ENCODE peak calls at places on chromosomes 6 and 20, in nine cellular contexts. Q, H, A, D, I, L, S, V and T are unnamed samples.

GRCh38 chr6:151240861-151241642 is 1.3 kb downstream of the AKAP12 start:
- DNase-seq in Q (no peak), H (peak), A (no peak), D (peak), I (peak), L (peak), S (no peak), V (peak), T (peak)

GRCh38 chr6:161301338-161301737 is 27.5 kb upstream of the AGPAT4 start:
- DNase-seq in Q (no peak), H (peak), A (no peak), D (peak), I (peak), L (no peak), S (no peak), V (peak), T (peak)

GRCh38 chr6:132070356-132070755 is 119.2 kb upstream of the CCN2 start:
- DNase-seq in Q (no peak), H (peak), A (no peak), D (no peak), I (no peak), L (peak), S (no peak), V (peak), T (no peak)

GRCh38 chr20:16801919-16802651 is 53.9 kb downstream of the OTOR start:
- DNase-seq in Q (no peak), H (peak), A (no peak), D (peak), I (peak), L (peak), S (peak), V (peak), T (peak)

GRCh38 chr20:2508631-2509467 is at the start of gene ZNF343:
- DNase-seq in Q (peak), H (peak), A (peak), D (peak), I (peak), L (peak), S (peak), V (peak), T (peak)

GRCh38 chr6:139109558-139109957 is 25.3 kb upstream of the HECA start:
- DNase-seq in Q (no peak), H (peak), A (no peak), D (peak), I (peak), L (no peak), S (no peak), V (peak), T (peak)

GRCh38 chr20:51687071-51687470 is 81.1 kb downstream of the ATP9A start:
- DNase-seq in Q (no peak), H (peak), A (peak), D (peak), I (peak), L (no peak), S (peak), V (peak), T (peak)

GRCh38 chr6:6695711-6696048 is 107.2 kb downstream of the LY86 start:
- DNase-seq in Q (no peak), H (no peak), A (no peak), D (peak), I (no peak), L (no peak), S (no peak), V (no peak), T (peak)

GRCh38 chr6:110509617-110510231 is 33.3 kb upstream of the SLC22A16 start:
- DNase-seq in Q (no peak), H (peak), A (no peak), D (peak), I (peak), L (no peak), S (no peak), V (peak), T (peak)

GRCh38 chr20:45406260-45407066 is 1.6 kb upstream of the DBNDD2 start:
- DNase-seq in Q (no peak), H (peak), A (peak), D (peak), I (peak), L (peak), S (peak), V (peak), T (peak)

GRCh38 chr6:30847421-30847970 is 36.8 kb upstream of the DDR1 start:
- DNase-seq in Q (no peak), H (no peak), A (no peak), D (no peak), I (no peak), L (no peak), S (no peak), V (no peak), T (no peak)

GRCh38 chr20:59571591-59572314 is 32.6 kb upstream of the PHACTR3 start:
- DNase-seq in Q (no peak), H (peak), A (peak), D (peak), I (peak), L (peak), S (peak), V (peak), T (peak)

GRCh38 chr20:16054917-16055316 is 518.3 kb downstream of the KIF16B start:
- DNase-seq in Q (no peak), H (no peak), A (no peak), D (no peak), I (no peak), L (no peak), S (no peak), V (no peak), T (no peak)

GRCh38 chr6:41071501-41071922 is 644 bp downstream of the OARD1 start:
- DNase-seq in Q (no peak), H (no peak), A (no peak), D (no peak), I (no peak), L (no peak), S (no peak), V (no peak), T (no peak)

GRCh38 chr6:137353842-137354397 is 134.7 kb upstream of the IFNGR1 start:
- DNase-seq in Q (no peak), H (no peak), A (no peak), D (no peak), I (no peak), L (no peak), S (no peak), V (no peak), T (no peak)

GRCh38 chr20:59690976-59691375 is 86.6 kb downstream of the PHACTR3 start:
- DNase-seq in Q (no peak), H (no peak), A (no peak), D (no peak), I (no peak), L (no peak), S (no peak), V (no peak), T (no peak)

GRCh38 chr20:9072741-9073310 is 3.9 kb downstream of the PLCB4 start:
- DNase-seq in Q (no peak), H (peak), A (no peak), D (no peak), I (no peak), L (no peak), S (no peak), V (no peak), T (no peak)

GRCh38 chr6:50714487-50715379 is 1.4 kb downstream of the TFAP2D start:
- DNase-seq in Q (no peak), H (no peak), A (no peak), D (no peak), I (no peak), L (no peak), S (no peak), V (no peak), T (no peak)

GRCh38 chr6:112037783-112038216 is 16.1 kb upstream of the CCN6 start:
- DNase-seq in Q (no peak), H (peak), A (no peak), D (peak), I (peak), L (no peak), S (no peak), V (peak), T (peak)

GRCh38 chr20:19137641-19138040 is 74.8 kb upstream of the SLC24A3 start:
- DNase-seq in Q (no peak), H (no peak), A (no peak), D (no peak), I (no peak), L (no peak), S (no peak), V (no peak), T (no peak)